ENCODE peak calls at places on chromosomes 7 and 10, in nine cellular contexts. S, N, P, I, Y, R, F, T and J are unnamed samples.

GRCh38 chr7:5564894-5565293 is 141.3 kb upstream of the TNRC18 start:
- DNase-seq in F (no peak), P (peak; percentile 47), S (no peak), Y (no peak), T (no peak), R (no peak), I (no peak), N (no peak), J (no peak)

GRCh38 chr10:119270893-119271361 is 63.6 kb downstream of the GRK5 start:
- DNase-seq in Y (peak; percentile 74), I (no peak), P (no peak), R (peak; percentile 95), T (no peak), F (peak; percentile 94), S (peak; percentile 82), N (no peak), J (peak; percentile 68)

GRCh38 chr10:104574470-104575213 is 66.4 kb upstream of the SORCS3 start:
- DNase-seq in S (no peak), T (no peak), I (no peak), R (no peak), Y (peak; percentile 22), F (no peak), N (no peak), P (no peak), J (peak; percentile 4)

GRCh38 chr10:34112431-34112830 is 702.7 kb downstream of the PARD3 start:
- DNase-seq in R (no peak), I (no peak), Y (no peak), N (no peak), F (peak; percentile 67), P (no peak), S (no peak), T (no peak), J (no peak)

GRCh38 chr7:5452937-5453540 is 29.4 kb upstream of the TNRC18 start:
- DNase-seq in S (peak; percentile 82), P (no peak), T (peak; percentile 14), F (peak; percentile 89), R (peak; percentile 84), N (peak; percentile 25), I (no peak), Y (no peak), J (no peak)

GRCh38 chr10:122363722-122364463 is 10.6 kb upstream of the PLEKHA1 start:
- DNase-seq in I (no peak), T (no peak), Y (no peak), F (no peak), P (no peak), S (no peak), R (no peak), N (no peak), J (no peak)

GRCh38 chr10:24723386-24723787 is 300 bp downstream of the ARHGAP21 start:
- DNase-seq in F (peak; percentile 37), Y (no peak), S (no peak), T (no peak), P (no peak), R (peak; percentile 38), N (no peak), I (no peak), J (peak; percentile 39)

GRCh38 chr7:124459101-124460052 is 306.2 kb downstream of the GPR37 start:
- DNase-seq in Y (no peak), P (no peak), T (no peak), F (peak; percentile 4), R (no peak), I (no peak), N (no peak), S (no peak), J (no peak)

GRCh38 chr10:122854648-122855047 is 9.0 kb upstream of the CUZD1 start:
- DNase-seq in I (no peak), S (peak; percentile 39), P (no peak), F (peak; percentile 40), T (no peak), R (no peak), Y (no peak), N (no peak), J (no peak)

GRCh38 chr10:36573246-36573645 is 552.2 kb upstream of the ANKRD30A start:
- DNase-seq in R (no peak), S (no peak), T (no peak), F (no peak), I (no peak), N (no peak), P (no peak), Y (no peak), J (no peak)

GRCh38 chr10:100008708-100009282 is 952 bp downstream of the DNMBP start:
- DNase-seq in R (no peak), T (no peak), F (no peak), P (no peak), I (no peak), N (no peak), Y (no peak), S (no peak), J (no peak)

GRCh38 chr7:98617051-98617959 is at the start of gene NPTX2:
- DNase-seq in P (peak; percentile 95), N (peak; percentile 47), I (peak; percentile 53), F (peak; percentile 64), R (peak; percentile 21), S (no peak), T (peak; percentile 55), Y (no peak), J (no peak)

GRCh38 chr7:127792528-127793342 is 140.7 kb downstream of the SND1 start:
- DNase-seq in S (peak; percentile 12), Y (peak; percentile 60), R (no peak), P (no peak), T (no peak), N (no peak), I (no peak), F (no peak), J (peak; percentile 58)